ENCODE peak calls at places on chromosomes 4 and X, in eight cellular contexts. E, U, S, M, G, A, I and P are unnamed samples. For H3K4me1, the result is how much of the 10 kb centered on the place peaks cover.

GRCh38 chrX:71253253-71254091 is 468 bp downstream of the ZMYM3 start:
- DNase-seq in E (peak), U (peak), S (peak), M (no peak), G (no peak), A (no peak), I (peak), P (peak)

GRCh38 chrX:40146471-40147398 is 49.0 kb upstream of the BCOR start:
- DNase-seq in E (no peak), U (peak), S (peak), M (no peak), G (no peak), A (no peak), I (peak), P (peak)

GRCh38 chr4:102623622-102624021 is 122.5 kb downstream of the NFKB1 start:
- DNase-seq in E (no peak), U (no peak), S (no peak), M (no peak), G (no peak), A (no peak), I (peak), P (no peak)

GRCh38 chr4:149885896-149886295 is 70.3 kb upstream of the IQCM start:
- DNase-seq in E (no peak), U (no peak), S (no peak), M (no peak), G (no peak), A (no peak), I (no peak), P (no peak)

GRCh38 chrX:104428231-104428630 is 137.8 kb upstream of the IL1RAPL2 start:
- DNase-seq in E (no peak), U (no peak), S (no peak), M (no peak), G (peak), A (no peak), I (no peak), P (no peak)

GRCh38 chr4:57190651-57191481 is 80.7 kb upstream of the IGFBP7 start:
- DNase-seq in E (no peak), U (no peak), S (no peak), M (no peak), G (peak), A (no peak), I (peak), P (peak)

GRCh38 chr4:8319061-8319460 is 49.5 kb downstream of the HTRA3 start:
- DNase-seq in E (no peak), U (no peak), S (peak), M (no peak), G (no peak), A (no peak), I (peak), P (no peak)

GRCh38 chr4:60605651-60606354 is 594.3 kb upstream of the ADGRL3 start:
- DNase-seq in E (no peak), U (no peak), S (no peak), M (no peak), G (no peak), A (no peak), I (no peak), P (no peak)

GRCh38 chr4:76459291-76459723 is 24.3 kb downstream of the SHROOM3 start:
- DNase-seq in E (no peak), U (no peak), S (no peak), M (no peak), G (no peak), A (no peak), I (peak), P (no peak)

GRCh38 chrX:105981772-105982485 is 56.6 kb downstream of the SERPINA7 start:
- DNase-seq in E (no peak), U (no peak), S (no peak), M (no peak), G (no peak), A (no peak), I (no peak), P (no peak)

GRCh38 chr4:67393699-67394281 is 151.5 kb downstream of the CENPC start:
- DNase-seq in E (no peak), U (no peak), S (no peak), M (no peak), G (no peak), A (no peak), I (no peak), P (no peak)

GRCh38 chrX:119507206-119507605 is 39.0 kb downstream of the SLC25A5 start:
- DNase-seq in E (no peak), U (no peak), S (no peak), M (no peak), G (no peak), A (no peak), I (no peak), P (no peak)

GRCh38 chr4:147633113-147633512 is 15.9 kb downstream of the TMEM184C start:
- DNase-seq in E (no peak), U (no peak), S (no peak), M (no peak), G (no peak), A (no peak), I (no peak), P (no peak)

GRCh38 chr4:186739802-186740434 is 16.3 kb upstream of the FAT1 start:
- DNase-seq in E (no peak), U (no peak), S (no peak), M (no peak), G (no peak), A (peak), I (no peak), P (no peak)

GRCh38 chr4:105957680-105958079 is 62.4 kb downstream of the NPNT start:
- DNase-seq in E (no peak), U (no peak), S (no peak), M (no peak), G (no peak), A (no peak), I (no peak), P (no peak)

GRCh38 chr4:105950701-105951100 is 55.4 kb downstream of the NPNT start:
- DNase-seq in E (no peak), U (no peak), S (no peak), M (no peak), G (no peak), A (no peak), I (no peak), P (no peak)

GRCh38 chr4:105951198-105951597 is 55.9 kb downstream of the NPNT start:
- DNase-seq in E (no peak), U (no peak), S (no peak), M (no peak), G (no peak), A (no peak), I (no peak), P (no peak)

GRCh38 chr4:105956566-105956965 is 61.3 kb downstream of the NPNT start:
- DNase-seq in E (no peak), U (no peak), S (no peak), M (no peak), G (no peak), A (no peak), I (no peak), P (no peak)

GRCh38 chr4:105952596-105952995 is 57.3 kb downstream of the NPNT start:
- DNase-seq in E (no peak), U (no peak), S (no peak), M (no peak), G (no peak), A (no peak), I (no peak), P (no peak)
- H3K4me1 ChIP-seq in E (under half), U (under half), S (under half), M (half or more), G (under half), A (under half), I (under half), P (under half)

DNA sequence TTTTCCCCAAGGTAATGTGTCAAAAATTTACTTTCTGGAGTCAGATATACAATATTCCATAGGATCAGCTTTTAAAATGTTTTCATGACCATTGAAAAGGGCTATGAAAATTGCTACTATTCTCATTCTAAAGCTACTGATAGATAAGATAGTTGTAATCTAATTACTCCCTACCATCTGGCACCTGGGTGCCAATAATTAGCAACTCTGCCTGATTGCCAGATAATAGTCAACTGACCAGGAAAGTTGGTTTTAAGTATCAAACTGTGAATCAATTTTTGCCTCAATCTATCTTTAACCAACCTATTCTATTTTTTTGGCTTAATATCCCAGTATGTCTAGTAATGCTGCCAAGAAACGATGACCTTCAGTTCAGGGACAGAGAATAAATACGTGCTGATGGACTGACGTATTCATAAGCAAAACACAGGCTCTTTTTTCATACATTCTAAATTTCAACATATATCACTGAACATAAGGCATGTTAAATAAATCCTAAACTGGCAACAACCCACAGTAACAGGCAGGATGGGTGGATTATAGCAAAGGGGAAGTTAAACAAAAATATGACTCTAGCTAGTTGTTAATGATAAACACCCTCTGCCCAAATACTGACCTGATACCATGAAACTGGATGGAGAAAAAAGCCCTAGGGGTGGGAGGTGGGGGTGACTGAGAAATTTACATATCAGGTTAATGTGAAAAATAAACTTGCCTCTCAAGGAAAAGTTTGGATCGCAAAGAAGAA is 18.2 kb downstream of the SH3RF1 start:
- DNase-seq in E (no peak), U (no peak), S (no peak), M (no peak), G (no peak), A (no peak), I (no peak), P (no peak)
- H3K4me1 ChIP-seq in E (half or more), U (under half), S (under half), M (half or more), G (half or more), A (half or more), I (under half), P (under half)

GRCh38 chr4:10684631-10685030 is at the start of gene CLNK:
- DNase-seq in E (no peak), U (no peak), S (no peak), M (no peak), G (no peak), A (no peak), I (no peak), P (no peak)

GRCh38 chr4:10688022-10688421 is 3.5 kb upstream of the CLNK start:
- DNase-seq in E (no peak), U (no peak), S (no peak), M (no peak), G (no peak), A (no peak), I (no peak), P (no peak)

GRCh38 chr4:10688827-10689226 is 4.3 kb upstream of the CLNK start:
- DNase-seq in E (no peak), U (no peak), S (no peak), M (no peak), G (no peak), A (no peak), I (no peak), P (no peak)

GRCh38 chr4:10690185-10690907 is 5.8 kb upstream of the CLNK start:
- DNase-seq in E (no peak), U (no peak), S (no peak), M (no peak), G (no peak), A (no peak), I (no peak), P (no peak)

GRCh38 chr4:10687526-10687925 is 3.0 kb upstream of the CLNK start:
- DNase-seq in E (no peak), U (no peak), S (no peak), M (no peak), G (no peak), A (no peak), I (no peak), P (no peak)
- H3K4me1 ChIP-seq in E (under half), U (under half), S (under half), M (under half), G (under half), A (under half), I (under half), P (under half)

GRCh38 chr4:41135761-41136160 is 78.6 kb downstream of the APBB2 start:
- DNase-seq in E (no peak), U (no peak), S (no peak), M (no peak), G (no peak), A (no peak), I (no peak), P (no peak)
- H3K4me1 ChIP-seq in E (under half), U (under half), S (under half), M (half or more), G (half or more), A (under half), I (under half), P (under half)

DNA sequence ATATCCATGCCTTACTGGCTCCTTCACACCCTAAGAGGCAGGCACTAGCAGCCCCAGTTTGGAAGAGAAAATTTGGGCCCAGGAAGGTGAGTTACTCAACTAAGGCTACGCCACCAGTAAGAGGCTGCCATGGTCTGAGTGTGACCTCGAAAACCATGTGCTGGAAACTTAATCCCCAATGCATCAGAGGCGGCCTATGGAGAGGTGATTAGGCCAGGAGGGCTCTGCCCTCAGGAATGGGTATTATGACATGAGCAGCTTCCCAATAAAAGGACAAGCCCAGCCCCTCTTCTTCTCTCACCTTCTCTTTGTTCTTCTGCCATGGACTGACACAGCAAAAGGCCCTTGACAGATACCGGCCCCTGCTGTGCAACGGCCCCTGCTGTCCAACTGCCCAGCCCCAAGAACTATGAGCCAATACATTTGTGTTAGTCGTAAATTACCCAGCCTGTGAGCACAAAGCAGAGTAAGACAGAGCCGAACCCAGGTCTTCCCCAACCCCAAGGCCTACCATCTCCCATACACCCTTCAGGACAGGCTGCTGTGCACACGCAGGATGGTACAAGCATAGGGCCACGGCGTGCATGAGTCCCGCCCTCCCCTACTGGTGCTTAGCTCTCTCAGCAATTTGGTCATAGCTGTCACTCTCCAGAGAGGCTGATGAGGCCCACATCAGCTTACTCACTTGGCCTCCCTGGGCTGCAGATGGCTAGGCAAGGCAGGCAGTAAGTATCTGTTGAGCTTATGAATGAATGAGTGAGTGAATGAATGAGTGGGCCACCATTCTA is 14.2 kb downstream of the WDR1 start:
- DNase-seq in E (no peak), U (no peak), S (no peak), M (no peak), G (no peak), A (no peak), I (no peak), P (no peak)
- H3K4me1 ChIP-seq in E (half or more), U (under half), S (half or more), M (half or more), G (half or more), A (under half), I (under half), P (under half)

GRCh38 chr4:2858451-2859217 is 15.0 kb downstream of the ADD1 start:
- DNase-seq in E (no peak), U (no peak), S (no peak), M (no peak), G (no peak), A (no peak), I (no peak), P (no peak)
- H3K4me1 ChIP-seq in E (half or more), U (under half), S (half or more), M (half or more), G (under half), A (half or more), I (under half), P (under half)

DNA sequence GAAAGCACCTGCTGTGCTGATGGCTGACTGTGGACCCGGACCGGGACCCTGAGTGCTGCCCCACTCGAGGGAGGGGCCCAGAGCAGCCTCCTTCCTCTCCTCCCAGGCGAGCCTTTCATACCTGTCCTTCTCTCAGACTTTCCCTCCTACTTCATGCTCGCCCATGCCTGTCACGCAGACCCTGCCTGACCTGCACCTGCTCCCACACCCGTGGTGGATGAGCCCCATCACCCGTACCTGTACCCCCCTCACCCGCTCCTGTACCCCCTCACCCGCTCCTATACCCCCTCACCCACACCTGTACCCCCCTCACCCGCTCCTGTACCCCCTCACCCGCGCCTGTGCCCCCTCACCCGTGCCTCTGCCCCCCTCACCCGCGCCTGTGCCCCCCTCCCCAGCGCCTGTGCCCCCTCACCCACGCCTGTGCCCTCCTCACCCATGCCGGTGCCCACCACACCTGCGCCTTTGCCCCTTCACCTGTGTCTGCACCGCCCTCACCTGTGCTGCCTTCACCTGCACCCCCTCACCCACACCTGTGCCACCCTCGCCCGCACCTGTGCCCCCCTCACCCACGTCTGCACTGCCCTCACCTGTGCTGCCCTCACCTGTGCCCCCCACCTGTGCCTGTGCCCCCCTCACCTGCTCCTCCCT is 5.8 kb downstream of the MAEA start:
- DNase-seq in E (no peak), U (no peak), S (peak), M (no peak), G (no peak), A (no peak), I (peak), P (no peak)
- H3K4me1 ChIP-seq in E (half or more), U (under half), S (under half), M (under half), G (under half), A (under half), I (under half), P (under half)

GRCh38 chrX:1207496-1208025 is 4.9 kb downstream of the CRLF2 start:
- DNase-seq in E (no peak), U (no peak), S (no peak), M (no peak), G (no peak), A (no peak), I (no peak), P (no peak)
- H3K4me1 ChIP-seq in E (under half), U (under half), S (under half), M (under half), G (under half), A (under half), I (under half), P (under half)